ENCODE peak calls at places on chromosomes 6 and 20, in nine cellular contexts. Q is cardiac muscle cell; I is anterior cingulate cortex; W is NCI-H1092 treated with DMSO at 0.1 percent for 48 hours; B is ELR; R is NCI-H2081; N is heart right ventricle; X is NCI-H748 treated with DMSO at 0.1 percent for 48 hours; M is activated CD8-positive, alpha-beta T cell treated with anti-CD3 and anti-CD28 coated beads for 36 hours. P is an unnamed sample.

GRCh38 chr20:15890358-15890982 is 682.8 kb downstream of the KIF16B start:
- DNase-seq in Q (no peak), I (no peak), W (peak; percentile 60), B (no peak), R (peak; percentile 51), N (no peak), X (no peak), M (no peak), P (no peak)

GRCh38 chr6:25717856-25718740 is 36.4 kb upstream of the SLC17A4 start:
- DNase-seq in Q (peak; percentile 60), I (no peak), W (peak; percentile 55), B (peak; percentile 48), R (peak; percentile 62), N (no peak), X (peak; percentile 63), M (no peak), P (no peak)

GRCh38 chr20:20363449-20364015 is 4.4 kb upstream of the INSM1 start:
- DNase-seq in Q (no peak), I (no peak), W (peak; percentile 85), B (no peak), R (peak; percentile 71), N (no peak), X (peak; percentile 75), M (no peak), P (no peak)

GRCh38 chr6:146915671-146916127 is 288.5 kb upstream of the STXBP5 start:
- DNase-seq in Q (peak; percentile 44), I (no peak), W (no peak), B (peak; percentile 88), R (no peak), N (no peak), X (no peak), M (no peak), P (no peak)

GRCh38 chr20:11047559-11047958 is 373.8 kb upstream of the JAG1 start:
- DNase-seq in Q (no peak), I (no peak), W (no peak), B (peak; percentile 17), R (no peak), N (no peak), X (no peak), M (no peak), P (no peak)

GRCh38 chr6:44053760-44054556 is 73.3 kb downstream of the MRPL14 start:
- DNase-seq in Q (peak; percentile 50), I (no peak), W (no peak), B (peak; percentile 88), R (no peak), N (no peak), X (no peak), M (no peak), P (no peak)

GRCh38 chr6:142301421-142302391 is at the start of gene ADGRG6:
- DNase-seq in Q (peak; percentile 38), I (no peak), W (no peak), B (peak; percentile 74), R (peak; percentile 40), N (peak; percentile 17), X (no peak), M (peak; percentile 65), P (peak; percentile 32)

GRCh38 chr20:45817652-45818194 is 5.3 kb downstream of the UBE2C start:
- DNase-seq in Q (peak; percentile 87), I (no peak), W (no peak), B (peak; percentile 91), R (no peak), N (no peak), X (no peak), M (no peak), P (no peak)

GRCh38 chr20:61588356-61589054 is 336.4 kb downstream of the CDH4 start:
- DNase-seq in Q (peak; percentile 24), I (no peak), W (no peak), B (peak; percentile 73), R (no peak), N (no peak), X (no peak), M (no peak), P (no peak)

GRCh38 chr6:111765681-111766523 is 107.3 kb downstream of the FYN start:
- DNase-seq in Q (peak; percentile 61), I (no peak), W (no peak), B (no peak), R (no peak), N (no peak), X (no peak), M (no peak), P (no peak)

GRCh38 chr6:111552241-111552744 is 53.4 kb downstream of the TRAF3IP2 start:
- DNase-seq in Q (peak; percentile 93), I (peak; percentile 54), W (peak; percentile 98), B (peak; percentile 91), R (peak; percentile 95), N (peak; percentile 84), X (no peak), M (no peak), P (peak; percentile 82)

GRCh38 chr6:144151010-144151727 is 852 bp downstream of the STX11 start:
- DNase-seq in Q (no peak), I (no peak), W (no peak), B (peak; percentile 35), R (no peak), N (no peak), X (no peak), M (peak; percentile 82), P (peak; percentile 13)

GRCh38 chr6:36984581-36985383 is 1.2 kb downstream of the MTCH1 start:
- DNase-seq in Q (peak; percentile 78), I (no peak), W (no peak), B (peak; percentile 94), R (peak; percentile 22), N (peak; percentile 77), X (peak; percentile 63), M (peak; percentile 82), P (peak; percentile 46)

GRCh38 chr6:169809386-169809785 is 58.0 kb downstream of the ERMARD start:
- DNase-seq in Q (no peak), I (no peak), W (no peak), B (no peak), R (no peak), N (no peak), X (no peak), M (no peak), P (no peak)

GRCh38 chr20:46406200-46406985 is at the start of gene ELMO2:
- DNase-seq in Q (peak; percentile 99), I (peak; percentile 97), W (peak; percentile 99), B (peak; percentile 99), R (peak; percentile 97), N (peak; percentile 99), X (peak; percentile 84), M (peak; percentile 99), P (peak; percentile 97)

GRCh38 chr6:131226465-131226864 is 91.2 kb downstream of the AKAP7 start:
- DNase-seq in Q (no peak), I (no peak), W (no peak), B (no peak), R (no peak), N (no peak), X (no peak), M (no peak), P (no peak)